ENCODE peak calls at places on chromosome 16, in four cellular contexts. B, I, U and G are unnamed samples. For H3K36me3, the result is how much of the 10 kb centered on the place peaks cover.

GRCh38 chr16:86398622-86399021 is 111.7 kb upstream of the FOXF1 start:
- DNase-seq in B (no peak), I (no peak), U (no peak), G (no peak)

GRCh38 chr16:89072216-89073130 is 21.2 kb upstream of the ACSF3 start:
- DNase-seq in B (no peak), I (no peak), U (no peak), G (no peak)

GRCh38 chr16:5951486-5951885 is 853.9 kb upstream of the EEF2KMT start:
- DNase-seq in B (no peak), I (no peak), U (no peak), G (no peak)

GRCh38 chr16:73204359-73205152 is 156.6 kb upstream of the ZFHX3 start:
- DNase-seq in B (no peak), I (no peak), U (no peak), G (peak)

GRCh38 chr16:66973716-66974115 is 12.7 kb downstream of the CES3 start:
- DNase-seq in B (no peak), I (no peak), U (no peak), G (no peak)

GRCh38 chr16:55021595-55022475 is 91.2 kb downstream of the IRX5 start:
- DNase-seq in B (no peak), I (no peak), U (no peak), G (no peak)

GRCh38 chr16:10805362-10805761 is 13.2 kb downstream of the TVP23A start:
- DNase-seq in B (no peak), I (no peak), U (no peak), G (no peak)

GRCh38 chr16:81315271-81316175 is 761 bp downstream of the GAN start:
- DNase-seq in B (peak), I (peak), U (peak), G (peak)

GRCh38 chr16:85175724-85176233 is 63.5 kb upstream of the CIBAR2 start:
- DNase-seq in B (no peak), I (peak), U (no peak), G (no peak)

GRCh38 chr16:81518439-81518757 is 73.8 kb downstream of the CMIP start:
- DNase-seq in B (no peak), I (no peak), U (no peak), G (no peak)

GRCh38 chr16:5678371-5678770 is 580.8 kb upstream of the EEF2KMT start:
- DNase-seq in B (no peak), I (no peak), U (no peak), G (no peak)

GRCh38 chr16:87406495-87407088 is 14.5 kb downstream of the MAP1LC3B start:
- DNase-seq in B (no peak), I (peak), U (no peak), G (no peak)

GRCh38 chr16:72468582-72468981 is 296.6 kb upstream of the PMFBP1 start:
- DNase-seq in B (no peak), I (no peak), U (no peak), G (no peak)

GRCh38 chr16:4316103-4316731 is 350 bp downstream of the GLIS2 start:
- DNase-seq in B (no peak), I (no peak), U (no peak), G (no peak)

GRCh38 chr16:47574091-47575054 is 113.2 kb downstream of the PHKB start:
- DNase-seq in B (no peak), I (no peak), U (no peak), G (no peak)

GRCh38 chr16:87487361-87487924 is 5.4 kb downstream of the ZCCHC14 start:
- DNase-seq in B (peak), I (peak), U (no peak), G (peak)

GRCh38 chr16:55662641-55663040 is 6.9 kb downstream of the SLC6A2 start:
- DNase-seq in B (no peak), I (no peak), U (no peak), G (no peak)

GRCh38 chr16:8795818-8796217 is 1.6 kb downstream of the TMEM186 start:
- DNase-seq in B (no peak), I (no peak), U (no peak), G (no peak)

GRCh38 chr16:88264641-88265285 is 118.0 kb upstream of the ZNF469 start:
- DNase-seq in B (peak), I (peak), U (peak), G (peak)

GRCh38 chr16:74015953-74016352 is 280.7 kb upstream of the PSMD7 start:
- DNase-seq in B (no peak), I (no peak), U (no peak), G (no peak)

GRCh38 chr16:8660841-8661301 is 13.5 kb upstream of the ABAT start:
- DNase-seq in B (peak), I (peak), U (no peak), G (peak)

DNA sequence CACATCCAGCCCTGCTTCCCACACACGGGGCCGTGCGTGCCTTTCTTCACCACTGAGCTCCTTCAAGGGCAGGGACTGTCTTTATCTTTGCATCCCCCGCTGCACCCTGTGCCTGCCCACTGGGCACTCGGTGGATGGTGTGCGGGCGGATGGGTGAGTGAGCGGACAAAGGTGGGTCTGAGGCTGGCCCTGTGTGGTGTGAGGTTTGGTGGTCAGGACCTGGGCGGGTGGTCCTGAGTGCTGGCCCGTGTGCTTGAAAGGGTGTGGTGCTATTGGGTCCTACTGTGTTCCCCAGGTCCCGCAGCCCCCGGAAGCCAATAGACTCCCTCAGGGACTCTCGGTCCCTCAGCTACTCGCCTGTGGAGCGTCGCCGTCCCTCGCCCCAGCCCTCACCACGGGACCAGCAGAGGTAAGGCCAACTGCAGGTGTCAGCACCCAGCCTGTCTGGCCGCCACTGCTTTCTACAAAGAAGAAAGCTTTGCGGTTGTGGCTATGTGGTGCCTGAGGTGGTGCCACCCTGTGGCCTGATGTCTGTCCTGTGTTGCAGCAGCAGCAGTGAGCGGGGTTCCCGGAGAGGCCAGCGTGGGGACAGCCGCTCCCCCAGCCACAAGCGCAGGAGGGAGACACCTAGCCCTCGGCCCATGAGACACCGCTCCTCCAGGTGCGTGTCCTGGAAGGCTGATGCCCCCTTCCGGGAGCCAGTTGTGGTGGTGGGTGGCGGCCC is 6.9 kb downstream of the ELOB start:
- DNase-seq in B (no peak), I (peak), U (no peak), G (no peak)
- H3K36me3 ChIP-seq in B (half or more), I (half or more), U (half or more), G (under half)

DNA sequence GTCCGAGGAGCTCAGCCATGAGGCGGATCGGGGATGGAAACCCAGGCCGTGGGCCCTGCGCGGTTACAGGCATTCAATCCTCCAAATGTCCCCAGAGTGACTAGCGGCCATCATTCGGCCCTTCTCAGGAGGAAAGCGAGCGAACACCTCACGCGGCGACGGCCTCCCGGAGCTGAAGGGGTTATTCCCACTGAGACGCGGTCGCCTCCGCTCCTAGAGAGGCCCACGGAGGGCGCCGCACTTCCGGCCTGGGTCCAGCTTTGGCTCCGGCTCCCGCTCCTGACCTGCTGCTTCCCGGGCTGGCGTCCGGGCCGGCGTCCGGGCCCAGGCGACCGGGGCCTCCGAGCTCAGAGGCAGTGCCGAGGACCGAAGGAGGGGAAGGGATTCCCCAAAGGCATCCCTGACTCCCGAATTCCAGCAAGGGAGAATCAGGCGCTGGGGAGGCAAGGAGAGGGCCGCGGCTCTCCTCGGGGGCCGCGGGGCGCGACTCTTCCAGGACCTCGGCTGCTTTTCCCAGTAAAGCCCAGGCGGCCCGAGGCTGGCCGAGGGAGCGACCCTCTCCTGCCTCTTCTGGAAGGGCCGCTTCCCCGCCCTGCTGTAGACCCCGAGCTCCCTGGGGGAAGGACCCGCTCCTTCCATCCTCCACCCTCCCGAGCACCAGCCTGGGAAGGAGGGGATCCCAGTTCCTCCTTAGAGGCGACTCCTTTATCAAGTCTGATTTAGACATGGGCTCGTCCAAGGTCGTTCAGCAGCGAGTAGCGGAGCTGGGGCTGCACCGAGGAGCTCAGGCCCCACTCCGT is 18.6 kb upstream of the ZNF629 start:
- DNase-seq in B (peak), I (peak), U (peak), G (peak)
- TF ChIP-seq CTCF in B (no peak), I (no peak), U (no peak), G (no peak)

GRCh38 chr16:30470632-30471007 is 1.9 kb upstream of the ITGAL start:
- DNase-seq in B (no peak), I (no peak), U (no peak), G (no peak)
- H3K27ac ChIP-seq in B (no peak), I (no peak), U (no peak), G (no peak)

GRCh38 chr16:23410176-23410575 is 42.8 kb downstream of the COG7 start:
- DNase-seq in B (no peak), I (no peak), U (no peak), G (no peak)

GRCh38 chr16:23420011-23420410 is 33.0 kb downstream of the COG7 start:
- DNase-seq in B (no peak), I (no peak), U (no peak), G (no peak)

GRCh38 chr16:23416816-23417215 is 36.2 kb downstream of the COG7 start:
- DNase-seq in B (no peak), I (no peak), U (no peak), G (no peak)

GRCh38 chr16:23414731-23415130 is 38.3 kb downstream of the COG7 start:
- DNase-seq in B (no peak), I (no peak), U (no peak), G (no peak)
- H3K36me3 ChIP-seq in B (half or more), I (half or more), U (under half), G (under half)

DNA sequence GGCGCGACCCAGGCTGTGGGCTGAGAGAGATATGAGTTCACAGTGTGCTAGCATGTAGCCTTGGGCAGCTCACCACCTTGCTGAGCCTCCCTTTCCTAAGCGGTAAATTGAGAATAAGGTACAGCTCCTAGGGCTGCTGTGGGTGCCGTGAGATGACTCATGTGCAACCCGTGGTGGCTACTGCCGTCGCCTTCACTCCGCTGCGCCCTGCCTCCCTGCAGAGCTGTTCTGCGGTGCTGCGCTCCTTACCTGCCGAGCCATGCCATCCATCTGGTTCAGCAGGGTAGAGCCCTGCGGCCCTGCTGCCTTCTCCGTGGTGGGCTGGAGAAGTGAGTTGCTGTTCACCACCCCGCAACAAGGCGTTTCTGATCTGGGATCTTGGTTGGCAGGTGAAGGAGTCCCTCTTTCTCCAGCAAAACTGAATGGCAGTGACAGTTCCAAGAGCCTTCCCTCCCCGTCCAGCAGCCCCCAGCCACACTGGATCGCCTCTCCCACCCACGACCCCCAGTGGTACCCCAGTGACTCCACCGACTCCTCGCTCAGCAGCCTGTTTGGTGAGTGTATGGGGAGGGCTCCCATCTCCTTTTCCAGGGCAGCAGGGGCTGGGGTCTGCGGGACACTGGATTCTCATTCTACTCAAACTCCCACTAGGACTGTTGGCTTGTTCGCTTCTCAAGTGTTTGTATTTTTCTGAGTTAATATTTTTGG is 9.3 kb upstream of the JPT2 start:
- DNase-seq in B (no peak), I (peak), U (no peak), G (no peak)
- TF ChIP-seq CTCF in B (no peak), I (no peak), U (no peak), G (no peak)

GRCh38 chr16:68490829-68491575 is 42.7 kb upstream of the SMPD3 start:
- DNase-seq in B (peak), I (peak), U (no peak), G (peak)

GRCh38 chr16:68491576-68491950 is 43.3 kb upstream of the SMPD3 start:
- DNase-seq in B (no peak), I (no peak), U (no peak), G (no peak)

GRCh38 chr16:68492151-68492500 is 43.8 kb upstream of the SMPD3 start:
- DNase-seq in B (no peak), I (no peak), U (no peak), G (no peak)

GRCh38 chr16:68488559-68488958 is 40.3 kb upstream of the SMPD3 start:
- DNase-seq in B (no peak), I (no peak), U (no peak), G (no peak)

DNA sequence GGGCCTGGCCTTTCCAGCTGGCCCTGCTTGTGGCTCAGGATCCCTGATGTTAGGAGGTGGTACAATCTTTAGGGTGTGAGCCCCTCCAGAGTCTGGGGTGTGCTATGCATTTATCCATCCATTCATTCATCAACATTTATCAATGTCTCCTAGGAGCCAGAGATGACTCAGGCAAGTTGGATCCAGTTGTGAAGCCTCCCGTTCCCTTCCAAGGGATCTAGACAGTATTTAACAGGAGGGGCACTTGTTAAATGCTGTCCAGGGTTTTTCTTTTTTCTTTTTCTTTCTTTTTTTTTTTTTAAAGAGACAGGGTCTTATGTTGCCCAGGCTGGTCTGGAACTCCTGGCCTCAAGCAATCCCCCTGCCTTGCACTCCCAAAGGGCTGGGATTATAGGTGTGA is 42.0 kb upstream of the SMPD3 start:
- DNase-seq in B (no peak), I (no peak), U (no peak), G (no peak)
- H3K27ac ChIP-seq in B (peak), I (no peak), U (no peak), G (no peak)